ENCODE peak calls at places on chromosome 13, in ten cellular contexts. P is stomach, T is K562, I is HL-60, B is transverse colon, N is HCT116, K is SK-N-MC, Y is GM23338, A is breast epithelium, Z is suprapubic skin. C is an unnamed sample.

GRCh38 chr13:21297914-21298831 is 121.7 kb downstream of the MRPL57 start:
- DNase-seq in P (peak; percentile 86), T (peak; percentile 84), I (peak; percentile 85), B (peak; percentile 90), N (peak; percentile 86), K (no peak), Y (peak; percentile 97), A (peak; percentile 72), Z (peak; percentile 88), C (peak; percentile 90)

GRCh38 chr13:110415669-110416068 is 108.6 kb downstream of the COL4A2 start:
- DNase-seq in P (no peak), T (no peak), I (peak; percentile 3), B (no peak), N (peak; percentile 61), K (no peak), Y (peak; percentile 58), A (no peak), Z (no peak), C (no peak)

GRCh38 chr13:65540064-65540635 is 1690.0 kb downstream of the PCDH9 start:
- DNase-seq in P (no peak), T (no peak), I (no peak), B (no peak), N (no peak), K (no peak), Y (no peak), A (no peak), Z (no peak), C (no peak)

GRCh38 chr13:43411741-43412140 is 375.0 kb downstream of the ENOX1 start:
- DNase-seq in P (no peak), T (no peak), I (no peak), B (peak; percentile 19), N (no peak), K (no peak), Y (no peak), A (no peak), Z (no peak), C (no peak)

GRCh38 chr13:49859568-49859967 is 67.1 kb upstream of the KPNA3 start:
- DNase-seq in P (no peak), T (no peak), I (no peak), B (peak; percentile 11), N (peak; percentile 60), K (no peak), Y (no peak), A (no peak), Z (no peak), C (no peak)

GRCh38 chr13:77918391-77919261 is at the start of gene EDNRB:
- DNase-seq in P (peak; percentile 27), T (no peak), I (no peak), B (peak; percentile 18), N (no peak), K (no peak), Y (peak; percentile 81), A (no peak), Z (peak; percentile 80), C (peak; percentile 83)

GRCh38 chr13:105035092-105035491 is 1500.4 kb downstream of the EFNB2 start:
- DNase-seq in P (no peak), T (no peak), I (no peak), B (no peak), N (no peak), K (no peak), Y (no peak), A (no peak), Z (no peak), C (no peak)

GRCh38 chr13:35857769-35858168 is 273.4 kb downstream of the DCLK1 start:
- DNase-seq in P (no peak), T (no peak), I (no peak), B (no peak), N (no peak), K (no peak), Y (peak; percentile 94), A (no peak), Z (no peak), C (no peak)

GRCh38 chr13:27960362-27961226 is 8.5 kb downstream of the CDX2 start:
- DNase-seq in P (peak; percentile 81), T (peak; percentile 35), I (peak; percentile 50), B (peak; percentile 88), N (no peak), K (no peak), Y (peak; percentile 92), A (peak; percentile 76), Z (no peak), C (peak; percentile 93)

GRCh38 chr13:28318418-28318995 is 176.4 kb downstream of the FLT1 start:
- DNase-seq in P (no peak), T (no peak), I (no peak), B (no peak), N (no peak), K (no peak), Y (no peak), A (no peak), Z (no peak), C (no peak)

GRCh38 chr13:106105153-106105552 is 430.3 kb downstream of the EFNB2 start:
- DNase-seq in P (no peak), T (no peak), I (no peak), B (no peak), N (no peak), K (no peak), Y (no peak), A (no peak), Z (no peak), C (no peak)

GRCh38 chr13:62721893-62722292 is 1306.2 kb upstream of the PCDH20 start:
- DNase-seq in P (no peak), T (no peak), I (no peak), B (no peak), N (no peak), K (no peak), Y (no peak), A (no peak), Z (no peak), C (no peak)

GRCh38 chr13:114043421-114044053 is 69.7 kb upstream of the C13orf46 start:
- DNase-seq in P (peak; percentile 45), T (no peak), I (peak; percentile 91), B (peak; percentile 67), N (no peak), K (no peak), Y (peak; percentile 56), A (no peak), Z (no peak), C (peak; percentile 77)

GRCh38 chr13:21583496-21583895 is 20.5 kb downstream of the MICU2 start:
- DNase-seq in P (no peak), T (no peak), I (no peak), B (no peak), N (no peak), K (no peak), Y (peak; percentile 78), A (no peak), Z (no peak), C (no peak)

GRCh38 chr13:20570540-20570939 is 3.6 kb downstream of the IFT88 start:
- DNase-seq in P (no peak), T (no peak), I (no peak), B (no peak), N (no peak), K (no peak), Y (no peak), A (no peak), Z (no peak), C (no peak)

GRCh38 chr13:102402292-102402691 is 444 bp upstream of the FGF14 start:
- DNase-seq in P (no peak), T (no peak), I (no peak), B (peak; percentile 12), N (no peak), K (no peak), Y (peak; percentile 91), A (no peak), Z (no peak), C (peak; percentile 21)

GRCh38 chr13:82947121-82948077 is 934.9 kb downstream of the SLITRK1 start:
- DNase-seq in P (no peak), T (no peak), I (no peak), B (no peak), N (no peak), K (no peak), Y (no peak), A (no peak), Z (no peak), C (no peak)

GRCh38 chr13:51942189-51942588 is 69.1 kb downstream of the ATP7B start:
- DNase-seq in P (peak; percentile 89), T (no peak), I (no peak), B (peak; percentile 91), N (peak; percentile 19), K (no peak), Y (no peak), A (no peak), Z (no peak), C (peak; percentile 39)
- H3K4me3 ChIP-seq in P (no peak overlapping the region), T (no peak overlapping the region), I (no peak overlapping the region), B (no peak overlapping the region), N (no peak overlapping the region), K (no peak overlapping the region), Y (no peak overlapping the region), A (no peak overlapping the region), Z (no peak overlapping the region), C (no peak overlapping the region)

GRCh38 chr13:32984857-32985626 is 31.2 kb upstream of the KL start:
- DNase-seq in P (peak; percentile 39), T (no peak), I (no peak), B (peak; percentile 18), N (no peak), K (no peak), Y (no peak), A (peak; percentile 88), Z (no peak), C (no peak)
- TF ChIP-seq POLR2AphosphoS5 in P (no peak), T (no peak), I (no peak), B (no peak), N (no peak), K (no peak), Y (no peak), A (peak; percentile 38), Z (no peak), C (no peak)

DNA sequence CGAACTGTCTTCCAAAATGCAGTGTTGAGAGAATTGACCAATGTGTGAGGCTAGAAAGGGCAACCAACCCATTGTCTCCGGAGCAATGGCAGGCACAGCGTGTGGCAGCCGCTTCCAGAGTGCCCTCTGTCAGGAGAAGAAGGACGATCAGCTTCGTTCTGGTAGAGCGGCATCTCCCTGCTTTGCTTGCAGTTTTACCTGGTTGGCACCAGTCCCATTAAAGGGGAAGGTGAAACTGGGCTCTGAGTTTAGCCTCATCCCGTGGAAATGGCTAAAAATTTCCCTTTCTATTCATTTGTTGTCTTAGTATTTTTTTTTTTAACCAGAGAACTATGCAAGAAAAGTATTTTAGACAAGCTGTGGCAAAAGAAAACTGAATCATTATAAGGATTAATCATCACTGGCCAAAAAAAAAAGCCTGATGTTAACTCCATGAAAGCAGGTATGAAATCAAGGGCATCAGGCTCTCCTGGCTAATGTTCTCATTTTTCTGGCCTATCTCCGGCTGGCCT is 81.5 kb upstream of the SLC7A1 start:
- DNase-seq in P (no peak), T (no peak), I (no peak), B (peak; percentile 37), N (no peak), K (no peak), Y (no peak), A (no peak), Z (no peak), C (no peak)
- H3K4me3 ChIP-seq in P (no peak overlapping the region), T (no peak overlapping the region), I (no peak overlapping the region), B (no peak overlapping the region), N (no peak overlapping the region), K (no peak overlapping the region), Y (no peak overlapping the region), A (peak overlapping the region; percentile 11), Z (no peak overlapping the region), C (no peak overlapping the region)

DNA sequence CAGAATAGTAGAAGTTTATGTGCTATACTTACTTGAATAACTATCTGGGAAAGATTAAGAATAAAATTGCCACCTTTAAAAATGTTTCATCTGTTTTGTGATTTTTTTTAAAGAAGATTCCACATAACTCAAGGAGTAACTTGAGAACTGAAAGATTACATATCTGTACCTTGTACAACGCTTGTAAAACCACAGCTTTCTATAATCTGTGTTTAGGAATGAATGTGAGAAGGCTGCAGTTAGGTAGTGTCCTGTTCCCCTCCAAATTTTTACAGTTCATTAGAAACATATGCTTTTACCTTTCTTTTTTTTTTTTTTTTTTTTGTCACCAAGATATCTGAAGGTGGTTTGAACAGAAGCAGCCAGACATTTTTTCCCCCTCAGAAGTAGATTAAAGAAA is 312.8 kb upstream of the GPC6 start:
- DNase-seq in P (no peak), T (no peak), I (no peak), B (no peak), N (no peak), K (no peak), Y (no peak), A (no peak), Z (no peak), C (no peak)
- TF ChIP-seq POLR2AphosphoS5 in P (no peak), T (no peak), I (no peak), B (no peak), N (no peak), K (no peak), Y (no peak), A (no peak), Z (no peak), C (no peak)